ENCODE peak calls at places on chromosome 5, in five cellular contexts. R is GM10248, Q is sciatic nerve, H is mucosa of descending colon, X is WERI-Rb-1. C is an unnamed sample.

GRCh38 chr5:159907689-159908088 is 8.6 kb upstream of the ADRA1B start:
- DNase-seq in H (no peak), Q (no peak), X (no peak), R (no peak), C (no peak)

GRCh38 chr5:7867260-7867659 is 1.6 kb downstream of the FASTKD3 start:
- DNase-seq in H (no peak), X (no peak), R (no peak), Q (no peak), C (no peak)

GRCh38 chr5:522899-523657 is 1.2 kb downstream of the SLC9A3 start:
- DNase-seq in X (peak), H (no peak), R (no peak), Q (no peak), C (no peak)

GRCh38 chr5:78727786-78728761 is 79.5 kb upstream of the LHFPL2 start:
- DNase-seq in Q (no peak), X (no peak), H (peak), R (peak), C (no peak)

GRCh38 chr5:168946363-168946762 is 354.6 kb downstream of the SLIT3 start:
- DNase-seq in X (peak), H (no peak), Q (no peak), R (no peak), C (no peak)

GRCh38 chr5:145220491-145220890 is 614.7 kb downstream of the PRELID2 start:
- DNase-seq in Q (no peak), X (no peak), H (no peak), R (no peak), C (no peak)

GRCh38 chr5:176692835-176693476 is 45.7 kb downstream of the TSPAN17 start:
- DNase-seq in X (no peak), Q (no peak), R (no peak), H (peak), C (no peak)

GRCh38 chr5:41793156-41793770 is 77.0 kb downstream of the OXCT1 start:
- DNase-seq in R (no peak), X (no peak), H (peak), Q (no peak), C (no peak)